ENCODE peak calls at places on chromosomes 11 and 22, in six cellular contexts. One of them, this sample, is unnamed.

GRCh38 chr11:117996058-117996457 is 9.9 kb downstream of the IL10RA start:
- DNase-seq in SK-N-SH: no peak
- DNase-seq in HepG2: no peak
- DNase-seq in HCT116: no peak
- DNase-seq in GM12878: no peak
- DNase-seq in K562: no peak
- DNase-seq in this sample: no peak

GRCh38 chr22:44753189-44754042 is 1.0 kb downstream of the ARHGAP8 start:
- DNase-seq in HepG2: no peak
- DNase-seq in SK-N-SH: no peak
- DNase-seq in HCT116: no peak
- DNase-seq in K562: no peak
- DNase-seq in GM12878: no peak
- DNase-seq in this sample: no peak

GRCh38 chr11:47553417-47553746 is 450 bp upstream of the CELF1 start:
- DNase-seq in SK-N-SH: no peak
- DNase-seq in GM12878: no peak
- DNase-seq in HepG2: no peak
- DNase-seq in HCT116: no peak
- DNase-seq in K562: no peak
- DNase-seq in this sample: no peak

GRCh38 chr11:131038597-131038996 is 122.3 kb upstream of the SNX19 start:
- DNase-seq in GM12878: no peak
- DNase-seq in SK-N-SH: peak
- DNase-seq in K562: peak
- DNase-seq in HepG2: no peak
- DNase-seq in HCT116: no peak
- DNase-seq in this sample: no peak

GRCh38 chr11:64134963-64135362 is 30.9 kb downstream of the MACROD1 start:
- DNase-seq in GM12878: no peak
- DNase-seq in K562: no peak
- DNase-seq in SK-N-SH: no peak
- DNase-seq in HepG2: no peak
- DNase-seq in HCT116: no peak
- DNase-seq in this sample: no peak

GRCh38 chr11:131063638-131064037 is 147.4 kb upstream of the SNX19 start:
- DNase-seq in HCT116: no peak
- DNase-seq in SK-N-SH: no peak
- DNase-seq in K562: no peak
- DNase-seq in HepG2: no peak
- DNase-seq in GM12878: no peak
- DNase-seq in this sample: no peak

GRCh38 chr11:16779436-16779835 is 41.0 kb downstream of the C11orf58 start:
- DNase-seq in SK-N-SH: no peak
- DNase-seq in GM12878: no peak
- DNase-seq in HepG2: no peak
- DNase-seq in HCT116: peak
- DNase-seq in K562: peak
- DNase-seq in this sample: no peak

GRCh38 chr22:41478473-41478872 is 9.6 kb downstream of the ACO2 start:
- DNase-seq in GM12878: peak
- DNase-seq in HepG2: no peak
- DNase-seq in HCT116: no peak
- DNase-seq in K562: no peak
- DNase-seq in SK-N-SH: no peak
- DNase-seq in this sample: no peak

GRCh38 chr22:32281092-32281491 is 25.9 kb upstream of the SLC5A4 start:
- DNase-seq in K562: no peak
- DNase-seq in HCT116: no peak
- DNase-seq in SK-N-SH: no peak
- DNase-seq in HepG2: no peak
- DNase-seq in GM12878: no peak
- DNase-seq in this sample: no peak

GRCh38 chr11:127612602-127613001 is 612.0 kb upstream of the KIRREL3 start:
- DNase-seq in HepG2: no peak
- DNase-seq in HCT116: no peak
- DNase-seq in K562: no peak
- DNase-seq in SK-N-SH: no peak
- DNase-seq in GM12878: no peak
- DNase-seq in this sample: no peak

GRCh38 chr22:22848364-22848866 is 39.2 kb upstream of the IGLL5 start:
- DNase-seq in SK-N-SH: peak
- DNase-seq in K562: peak
- DNase-seq in HCT116: peak
- DNase-seq in HepG2: peak
- DNase-seq in GM12878: no peak
- DNase-seq in this sample: peak

GRCh38 chr22:22552630-22553029 is 6.4 kb downstream of the PRAME start:
- DNase-seq in K562: peak
- DNase-seq in HCT116: no peak
- DNase-seq in SK-N-SH: peak
- DNase-seq in HepG2: peak
- DNase-seq in GM12878: no peak
- DNase-seq in this sample: no peak

GRCh38 chr11:118145285-118146227 is 7.1 kb downstream of the SCN4B start:
- DNase-seq in HCT116: peak
- DNase-seq in SK-N-SH: peak
- DNase-seq in K562: peak
- DNase-seq in HepG2: peak
- DNase-seq in GM12878: peak
- DNase-seq in this sample: peak

GRCh38 chr11:114061053-114062049 is 1.8 kb downstream of the ZBTB16 start:
- DNase-seq in SK-N-SH: peak
- DNase-seq in GM12878: no peak
- DNase-seq in HCT116: no peak
- DNase-seq in HepG2: no peak
- DNase-seq in K562: no peak
- DNase-seq in this sample: no peak

GRCh38 chr22:28855355-28856094 is 27.8 kb upstream of the ZNRF3 start:
- DNase-seq in HepG2: peak
- DNase-seq in SK-N-SH: peak
- DNase-seq in K562: peak
- DNase-seq in HCT116: peak
- DNase-seq in GM12878: peak
- DNase-seq in this sample: peak

DNA sequence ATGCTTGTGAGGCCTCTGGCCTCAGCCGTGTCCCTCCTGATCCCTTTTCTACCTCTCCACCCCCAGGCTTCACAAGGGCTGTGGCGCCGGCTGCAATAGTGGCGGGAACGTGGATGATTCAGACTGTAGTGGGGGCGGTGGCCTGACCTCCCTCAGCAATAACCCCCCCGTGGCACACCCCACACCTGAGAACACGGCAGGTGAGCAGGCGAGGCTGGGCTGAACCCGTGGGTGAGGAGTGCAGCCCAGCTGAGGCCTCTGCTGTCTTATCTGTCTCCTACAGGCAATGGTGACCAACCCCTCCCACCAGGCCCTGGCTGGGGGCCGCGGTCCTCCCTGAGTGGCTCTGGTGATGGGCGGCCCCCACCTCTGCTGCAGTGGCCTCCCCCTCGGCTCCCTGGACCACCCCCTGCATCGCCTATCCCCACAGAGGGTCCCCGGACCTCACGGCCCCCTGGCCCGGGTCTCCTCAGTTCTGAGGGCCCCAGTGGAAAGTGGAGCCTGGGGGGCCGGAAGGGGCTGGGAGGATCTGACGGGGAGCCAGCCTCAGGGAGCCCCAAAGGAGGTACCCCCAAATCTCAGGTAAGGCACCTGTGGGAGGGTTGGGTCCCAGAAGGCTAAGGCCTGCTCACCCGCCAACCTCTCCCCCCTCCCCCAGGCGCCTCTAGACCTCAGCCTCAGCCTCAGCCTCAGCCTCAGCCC is 1.6 kb upstream of the SIPA1 start:
- DNase-seq in GM12878: no peak
- DNase-seq in SK-N-SH: no peak
- DNase-seq in HCT116: no peak
- DNase-seq in K562: peak
- DNase-seq in HepG2: no peak
- DNase-seq in this sample: no peak
- TF ChIP-seq SIN3A in GM12878: no peak
- TF ChIP-seq SIN3A in SK-N-SH: no peak
- TF ChIP-seq SIN3A in HCT116: no peak
- TF ChIP-seq SIN3A in K562: no peak
- TF ChIP-seq SIN3A in HepG2: no peak
- TF ChIP-seq SIN3A in this sample: no peak

DNA sequence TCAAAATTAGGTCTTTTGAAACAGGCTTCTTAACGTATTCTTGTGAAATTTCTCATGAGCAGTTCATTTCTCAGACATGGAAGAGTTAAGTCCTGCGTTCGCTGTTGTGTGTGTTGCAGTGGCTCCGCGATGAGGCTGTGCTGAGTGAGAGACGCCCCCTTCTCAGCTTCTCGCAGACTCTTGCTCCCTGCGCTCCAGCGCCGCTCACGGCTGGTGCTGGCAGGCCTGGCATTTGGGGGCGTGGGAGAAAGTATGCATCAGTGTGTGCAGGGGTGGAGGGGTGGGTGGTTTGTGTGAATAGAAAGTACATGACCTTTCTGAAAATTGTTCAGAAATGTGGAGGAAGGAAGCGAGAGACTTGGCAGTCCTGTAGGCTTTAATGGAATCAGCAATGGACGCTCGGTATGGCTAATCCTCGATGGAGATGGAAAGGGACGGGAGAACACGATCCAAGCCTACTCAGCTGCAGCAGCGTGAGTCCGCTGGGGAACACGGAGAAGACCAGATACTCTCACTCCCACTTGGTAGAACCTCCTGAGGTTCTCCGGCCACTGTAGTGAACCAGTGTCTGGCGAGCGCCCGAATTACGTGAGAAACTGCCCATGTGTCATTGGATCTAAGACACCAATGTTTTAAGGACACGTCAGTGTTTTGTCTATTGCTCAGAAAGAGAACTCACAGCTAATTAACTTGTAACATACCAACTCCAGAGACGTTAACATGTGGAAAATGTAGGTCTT is 5.9 kb downstream of the TAB1 start:
- DNase-seq in GM12878: no peak
- DNase-seq in K562: no peak
- DNase-seq in HCT116: no peak
- DNase-seq in HepG2: no peak
- DNase-seq in SK-N-SH: no peak
- DNase-seq in this sample: no peak
- TF ChIP-seq REST in GM12878: no peak
- TF ChIP-seq REST in K562: no peak
- TF ChIP-seq REST in HCT116: no peak
- TF ChIP-seq REST in HepG2: no peak
- TF ChIP-seq REST in SK-N-SH: no peak
- TF ChIP-seq REST in this sample: no peak

DNA sequence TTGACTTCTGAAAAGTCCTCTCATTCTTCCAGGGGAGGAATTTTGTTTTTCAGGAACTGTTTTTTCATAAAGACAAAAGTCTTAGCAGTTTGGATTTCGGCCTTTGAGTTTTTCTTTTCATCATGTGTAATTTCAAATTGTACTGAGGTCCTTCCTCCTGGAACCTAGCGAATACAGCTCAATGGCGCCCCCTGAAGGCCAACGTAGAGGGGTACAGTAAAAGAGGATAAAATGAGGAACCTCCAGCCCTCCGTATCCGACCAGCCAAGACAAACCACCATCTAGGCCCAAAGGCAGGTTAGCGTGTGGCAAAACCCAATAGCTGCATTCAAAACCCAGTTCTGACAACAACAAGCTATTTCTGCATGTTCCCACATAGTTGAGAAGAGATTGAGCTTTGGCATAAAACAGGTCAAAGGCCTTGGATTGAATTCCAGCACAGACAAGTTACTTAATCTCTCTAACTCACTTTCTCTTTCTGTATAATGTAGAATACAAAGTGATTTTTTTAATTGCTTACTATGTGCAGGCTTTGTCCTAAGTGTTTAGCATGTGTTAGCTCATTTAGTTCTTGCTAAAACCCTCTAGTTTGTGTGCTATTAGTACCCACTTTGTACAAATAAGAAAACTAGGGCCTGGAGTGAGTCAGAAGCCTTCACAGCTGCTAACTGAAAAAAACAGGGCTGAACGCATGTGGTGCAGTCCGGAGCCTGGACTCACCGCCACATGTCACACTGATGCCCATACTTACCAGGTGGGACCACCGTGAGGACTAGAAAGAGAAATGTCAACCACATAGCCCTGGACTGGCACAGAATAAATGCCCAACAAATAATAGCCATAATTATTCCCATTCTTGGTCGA is 43.2 kb upstream of the ETS1 start:
- DNase-seq in K562: peak
- DNase-seq in GM12878: peak
- DNase-seq in HCT116: peak
- DNase-seq in SK-N-SH: peak
- DNase-seq in HepG2: peak
- DNase-seq in this sample: peak
- H3K4me3 ChIP-seq in K562: no peak
- H3K4me3 ChIP-seq in GM12878: peak
- H3K4me3 ChIP-seq in HCT116: no peak
- H3K4me3 ChIP-seq in SK-N-SH: peak
- H3K4me3 ChIP-seq in HepG2: no peak
- H3K4me3 ChIP-seq in this sample: no peak

GRCh38 chr11:24383137-24383536 is 113.7 kb upstream of the LUZP2 start:
- DNase-seq in GM12878: no peak
- DNase-seq in HepG2: no peak
- DNase-seq in SK-N-SH: no peak
- DNase-seq in K562: no peak
- DNase-seq in HCT116: no peak
- DNase-seq in this sample: no peak

GRCh38 chr11:24391165-24391564 is 105.7 kb upstream of the LUZP2 start:
- DNase-seq in K562: no peak
- DNase-seq in HepG2: no peak
- DNase-seq in HCT116: no peak
- DNase-seq in GM12878: no peak
- DNase-seq in SK-N-SH: no peak
- DNase-seq in this sample: no peak

GRCh38 chr11:24389575-24389974 is 107.3 kb upstream of the LUZP2 start:
- DNase-seq in SK-N-SH: peak
- DNase-seq in K562: no peak
- DNase-seq in HCT116: no peak
- DNase-seq in GM12878: no peak
- DNase-seq in HepG2: no peak
- DNase-seq in this sample: no peak

DNA sequence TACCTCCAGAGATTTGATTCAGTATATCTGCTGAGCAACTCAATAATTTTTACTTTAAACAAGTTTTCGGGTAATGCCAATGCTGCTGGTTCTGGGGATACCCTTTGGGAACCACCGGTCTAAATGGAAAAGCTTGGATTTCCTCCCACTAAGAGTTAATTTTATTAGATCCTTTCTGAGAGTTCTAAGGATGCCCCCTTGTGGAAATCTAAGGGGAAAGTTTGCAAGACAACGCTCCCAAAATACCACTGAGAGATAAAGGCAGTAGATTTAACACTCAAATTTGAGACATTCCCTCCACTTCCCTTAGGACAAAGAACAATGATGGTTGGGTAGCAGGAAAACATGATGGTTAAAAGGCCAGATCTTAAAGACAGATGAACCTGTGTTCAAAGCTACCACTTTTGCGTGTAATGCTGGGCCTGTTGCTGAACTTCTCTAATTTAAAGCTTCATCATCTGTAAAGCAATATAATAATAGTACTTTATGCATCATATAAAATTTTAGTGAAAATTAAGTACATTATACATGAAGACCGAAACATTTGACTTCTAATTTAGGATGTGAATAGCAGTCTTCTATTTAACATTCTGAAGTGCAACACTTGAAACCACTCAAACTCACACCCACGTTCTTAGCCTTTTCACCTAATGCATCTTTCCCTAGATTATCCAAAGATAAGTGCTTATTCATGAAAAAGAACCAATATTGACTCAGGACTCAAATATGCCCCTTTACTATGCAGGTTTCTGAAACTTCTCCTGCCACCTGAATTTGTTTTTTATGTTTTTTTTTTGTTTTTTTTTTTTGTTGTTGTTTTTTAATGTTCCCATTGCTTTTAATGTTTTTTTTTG is 110.1 kb upstream of the LUZP2 start:
- DNase-seq in GM12878: no peak
- DNase-seq in SK-N-SH: peak
- DNase-seq in K562: no peak
- DNase-seq in HepG2: peak
- DNase-seq in HCT116: no peak
- DNase-seq in this sample: no peak
- TF ChIP-seq SIN3A in GM12878: no peak
- TF ChIP-seq SIN3A in SK-N-SH: no peak
- TF ChIP-seq SIN3A in K562: no peak
- TF ChIP-seq SIN3A in HepG2: no peak
- TF ChIP-seq SIN3A in HCT116: no peak
- TF ChIP-seq SIN3A in this sample: no peak